ENCODE peak calls at places on chromosomes 5 and 9, in four cellular contexts. I is stimulated activated CD8-positive, alpha-beta memory T cell treated with anti-CD3 and anti-CD28 coated beads, Interleukin-4, amount 100 ng/mL, for 1 hour; D is non-pigmented ciliary epithelial cell; W is GM10248. Q is an unnamed sample.
A peak's percentile ranks its signal among the peaks of the same experiment; 100 is the strongest.

GRCh38 chr5:178989311-178989710 is 5.8 kb downstream of the GRM6 start:
- DNase-seq in I (no peak), D (no peak), W (no peak), Q (no peak)

GRCh38 chr5:178435321-178436238 is 154.6 kb downstream of the COL23A1 start:
- DNase-seq in I (no peak), D (no peak), W (no peak), Q (no peak)

GRCh38 chr5:171314728-171315385 is 5.8 kb downstream of the TLX3 start:
- DNase-seq in I (no peak), D (no peak), W (no peak), Q (no peak)

GRCh38 chr5:175894805-175895204 is 23.4 kb downstream of the CPLX2 start:
- DNase-seq in I (no peak), D (no peak), W (no peak), Q (no peak)

GRCh38 chr9:34928921-34929320 is 29.2 kb upstream of the PHF24 start:
- DNase-seq in I (no peak), D (no peak), W (no peak), Q (no peak)

GRCh38 chr9:109730228-109730627 is 49.8 kb upstream of the PALM2AKAP2 start:
- DNase-seq in I (no peak), D (no peak), W (no peak), Q (no peak)

GRCh38 chr9:122579874-122580273 is 3.3 kb downstream of the OR1L8 start:
- DNase-seq in I (no peak), D (no peak), W (no peak), Q (no peak)

GRCh38 chr5:10702040-10702629 is 58.9 kb downstream of the DAP start:
- DNase-seq in I (no peak), D (peak; percentile 94), W (no peak), Q (no peak)

GRCh38 chr5:43536972-43537371 is 19.9 kb downstream of the PAIP1 start:
- DNase-seq in I (no peak), D (no peak), W (no peak), Q (no peak)

GRCh38 chr9:122218885-122219855 is 9.6 kb downstream of the LHX6 start:
- DNase-seq in I (no peak), D (no peak), W (peak; percentile 23), Q (peak; percentile 25)

GRCh38 chr9:124759327-124759726 is 11.8 kb downstream of the NR6A1 start:
- DNase-seq in I (no peak), D (no peak), W (no peak), Q (no peak)

GRCh38 chr9:97529363-97530076 is 28.1 kb downstream of the TMOD1 start:
- DNase-seq in I (no peak), D (no peak), W (peak; percentile 73), Q (no peak)

GRCh38 chr9:82031538-82032280 is 43.1 kb downstream of the SPATA31D1 start:
- DNase-seq in I (no peak), D (peak; percentile 60), W (no peak), Q (no peak)

GRCh38 chr5:131250749-131251148 is 13.1 kb upstream of the CDC42SE2 start:
- DNase-seq in I (no peak), D (no peak), W (no peak), Q (no peak)

GRCh38 chr5:149735066-149735465 is 5.0 kb downstream of the PPARGC1B start:
- DNase-seq in I (no peak), D (no peak), W (no peak), Q (no peak)

GRCh38 chr5:97694091-97694490 is 511.0 kb upstream of the RIOK2 start:
- DNase-seq in I (no peak), D (no peak), W (no peak), Q (no peak)

GRCh38 chr5:58933891-58934628 is 351.2 kb downstream of the RAB3C start:
- DNase-seq in I (no peak), D (no peak), W (no peak), Q (no peak)

GRCh38 chr5:176508603-176509002 is 28.6 kb downstream of the RNF44 start:
- DNase-seq in I (no peak), D (no peak), W (no peak), Q (no peak)

GRCh38 chr5:149177911-149178565 is 36.7 kb downstream of the ABLIM3 start:
- DNase-seq in I (no peak), D (no peak), W (no peak), Q (no peak)

GRCh38 chr9:124805186-124805585 is 28.3 kb downstream of the OLFML2A start:
- DNase-seq in I (no peak), D (no peak), W (no peak), Q (no peak)

GRCh38 chr5:131720714-131721113 is 76.1 kb downstream of the FNIP1 start:
- DNase-seq in I (no peak), D (peak; percentile 3), W (no peak), Q (no peak)

GRCh38 chr5:121573844-121574243 is 277.8 kb upstream of the FTMT start:
- DNase-seq in I (no peak), D (no peak), W (no peak), Q (no peak)

GRCh38 chr5:89300426-89300970 is 417.5 kb upstream of the MEF2C start:
- DNase-seq in I (no peak), D (no peak), W (no peak), Q (no peak)